ENCODE peak calls at places on chromosomes 6 and 20, in eight cellular contexts. One of them, this sample, is unnamed.

GRCh38 chr20:24502184-24502583 is 32.8 kb downstream of the SYNDIG1 start:
- DNase-seq in cardiac muscle cell: peak
- DNase-seq in activated naive CD4-positive, alpha-beta T cell: no peak
- DNase-seq in CD8-positive, alpha-beta memory T cell: no peak
- DNase-seq in stimulated activated CD4-positive, alpha-beta T cell treated with anti-CD3 and anti-CD28 coated beads, Interleukin-2, amount 100 ng/mL, for 48 hours: no peak
- DNase-seq in T-helper 17 cell: no peak
- DNase-seq in Caki2: no peak
- DNase-seq in T-helper 1 cell: no peak
- DNase-seq in this sample: no peak

GRCh38 chr20:51023617-51024155 is 779 bp upstream of the KCNG1 start:
- DNase-seq in Caki2: no peak
- DNase-seq in T-helper 17 cell: no peak
- DNase-seq in T-helper 1 cell: no peak
- DNase-seq in activated naive CD4-positive, alpha-beta T cell: no peak
- DNase-seq in stimulated activated CD4-positive, alpha-beta T cell treated with anti-CD3 and anti-CD28 coated beads, Interleukin-2, amount 100 ng/mL, for 48 hours: no peak
- DNase-seq in cardiac muscle cell: no peak
- DNase-seq in CD8-positive, alpha-beta memory T cell: no peak
- DNase-seq in this sample: no peak

GRCh38 chr6:33312361-33313104 is 1.3 kb downstream of the TAPBP start:
- DNase-seq in stimulated activated CD4-positive, alpha-beta T cell treated with anti-CD3 and anti-CD28 coated beads, Interleukin-2, amount 100 ng/mL, for 48 hours: peak
- DNase-seq in T-helper 17 cell: peak
- DNase-seq in CD8-positive, alpha-beta memory T cell: peak
- DNase-seq in cardiac muscle cell: peak
- DNase-seq in Caki2: peak
- DNase-seq in activated naive CD4-positive, alpha-beta T cell: peak
- DNase-seq in T-helper 1 cell: peak
- DNase-seq in this sample: peak

GRCh38 chr6:131225959-131226358 is 90.7 kb downstream of the AKAP7 start:
- DNase-seq in cardiac muscle cell: no peak
- DNase-seq in Caki2: no peak
- DNase-seq in T-helper 1 cell: no peak
- DNase-seq in stimulated activated CD4-positive, alpha-beta T cell treated with anti-CD3 and anti-CD28 coated beads, Interleukin-2, amount 100 ng/mL, for 48 hours: no peak
- DNase-seq in activated naive CD4-positive, alpha-beta T cell: no peak
- DNase-seq in CD8-positive, alpha-beta memory T cell: no peak
- DNase-seq in T-helper 17 cell: no peak
- DNase-seq in this sample: no peak

GRCh38 chr20:3775457-3775856 is 5.8 kb downstream of the SPEF1 start:
- DNase-seq in CD8-positive, alpha-beta memory T cell: no peak
- DNase-seq in stimulated activated CD4-positive, alpha-beta T cell treated with anti-CD3 and anti-CD28 coated beads, Interleukin-2, amount 100 ng/mL, for 48 hours: no peak
- DNase-seq in T-helper 1 cell: no peak
- DNase-seq in Caki2: no peak
- DNase-seq in cardiac muscle cell: no peak
- DNase-seq in T-helper 17 cell: no peak
- DNase-seq in activated naive CD4-positive, alpha-beta T cell: no peak
- DNase-seq in this sample: no peak

GRCh38 chr6:1908784-1909183 is 299.1 kb downstream of the FOXC1 start:
- DNase-seq in activated naive CD4-positive, alpha-beta T cell: no peak
- DNase-seq in CD8-positive, alpha-beta memory T cell: no peak
- DNase-seq in stimulated activated CD4-positive, alpha-beta T cell treated with anti-CD3 and anti-CD28 coated beads, Interleukin-2, amount 100 ng/mL, for 48 hours: no peak
- DNase-seq in T-helper 17 cell: no peak
- DNase-seq in cardiac muscle cell: no peak
- DNase-seq in Caki2: no peak
- DNase-seq in T-helper 1 cell: no peak
- DNase-seq in this sample: no peak

GRCh38 chr6:144582939-144583613 is 297.9 kb downstream of the UTRN start:
- DNase-seq in T-helper 17 cell: peak
- DNase-seq in stimulated activated CD4-positive, alpha-beta T cell treated with anti-CD3 and anti-CD28 coated beads, Interleukin-2, amount 100 ng/mL, for 48 hours: no peak
- DNase-seq in CD8-positive, alpha-beta memory T cell: peak
- DNase-seq in activated naive CD4-positive, alpha-beta T cell: peak
- DNase-seq in Caki2: no peak
- DNase-seq in cardiac muscle cell: peak
- DNase-seq in T-helper 1 cell: peak
- DNase-seq in this sample: peak

GRCh38 chr20:9015984-9016324 is 52.9 kb upstream of the PLCB4 start:
- DNase-seq in Caki2: peak
- DNase-seq in T-helper 1 cell: no peak
- DNase-seq in activated naive CD4-positive, alpha-beta T cell: no peak
- DNase-seq in cardiac muscle cell: peak
- DNase-seq in stimulated activated CD4-positive, alpha-beta T cell treated with anti-CD3 and anti-CD28 coated beads, Interleukin-2, amount 100 ng/mL, for 48 hours: no peak
- DNase-seq in CD8-positive, alpha-beta memory T cell: no peak
- DNase-seq in T-helper 17 cell: no peak
- DNase-seq in this sample: no peak

GRCh38 chr20:50373674-50374286 is 136.4 kb upstream of the PTPN1 start:
- DNase-seq in T-helper 17 cell: no peak
- DNase-seq in CD8-positive, alpha-beta memory T cell: no peak
- DNase-seq in cardiac muscle cell: no peak
- DNase-seq in stimulated activated CD4-positive, alpha-beta T cell treated with anti-CD3 and anti-CD28 coated beads, Interleukin-2, amount 100 ng/mL, for 48 hours: no peak
- DNase-seq in Caki2: peak
- DNase-seq in activated naive CD4-positive, alpha-beta T cell: no peak
- DNase-seq in T-helper 1 cell: no peak
- DNase-seq in this sample: no peak

GRCh38 chr6:41678511-41679084 is 40.3 kb downstream of the MDFI start:
- DNase-seq in stimulated activated CD4-positive, alpha-beta T cell treated with anti-CD3 and anti-CD28 coated beads, Interleukin-2, amount 100 ng/mL, for 48 hours: no peak
- DNase-seq in T-helper 17 cell: no peak
- DNase-seq in CD8-positive, alpha-beta memory T cell: no peak
- DNase-seq in Caki2: no peak
- DNase-seq in cardiac muscle cell: no peak
- DNase-seq in T-helper 1 cell: no peak
- DNase-seq in activated naive CD4-positive, alpha-beta T cell: no peak
- DNase-seq in this sample: no peak

GRCh38 chr6:143183735-143184134 is 123.0 kb downstream of the AIG1 start:
- DNase-seq in cardiac muscle cell: no peak
- DNase-seq in stimulated activated CD4-positive, alpha-beta T cell treated with anti-CD3 and anti-CD28 coated beads, Interleukin-2, amount 100 ng/mL, for 48 hours: no peak
- DNase-seq in T-helper 1 cell: no peak
- DNase-seq in T-helper 17 cell: no peak
- DNase-seq in CD8-positive, alpha-beta memory T cell: no peak
- DNase-seq in Caki2: no peak
- DNase-seq in activated naive CD4-positive, alpha-beta T cell: no peak
- DNase-seq in this sample: no peak

GRCh38 chr6:43789447-43789846 is 19.4 kb downstream of the VEGFA start:
- DNase-seq in T-helper 1 cell: no peak
- DNase-seq in cardiac muscle cell: no peak
- DNase-seq in T-helper 17 cell: no peak
- DNase-seq in stimulated activated CD4-positive, alpha-beta T cell treated with anti-CD3 and anti-CD28 coated beads, Interleukin-2, amount 100 ng/mL, for 48 hours: no peak
- DNase-seq in CD8-positive, alpha-beta memory T cell: no peak
- DNase-seq in activated naive CD4-positive, alpha-beta T cell: no peak
- DNase-seq in Caki2: no peak
- DNase-seq in this sample: no peak

This sample was measured in left lung.